ENCODE peak calls at places on chromosomes 16 and 17, in nine cellular contexts. Z is gastrocnemius medialis, K is lower lobe of right lung, M is epithelial cell of esophagus, Y is neural crest cell, T is ascending aorta, B is HFF-Myc, P is cardiac muscle cell, G is body of pancreas. D is an unnamed sample.
A peak's percentile ranks its signal among the peaks of the same experiment; 100 is the strongest.

GRCh38 chr17:43344700-43345099 is 54.1 kb upstream of the ARL4D start:
- DNase-seq in Z (no peak), K (no peak), M (no peak), Y (no peak), T (no peak), B (no peak), P (no peak), G (no peak), D (no peak)

GRCh38 chr17:49646391-49647255 is 31.3 kb downstream of the SPOP start:
- DNase-seq in Z (peak; percentile 90), K (no peak), M (peak; percentile 81), Y (no peak), T (no peak), B (peak; percentile 14), P (no peak), G (no peak), D (no peak)

GRCh38 chr17:41762841-41763240 is 23.7 kb downstream of the JUP start:
- DNase-seq in Z (no peak), K (no peak), M (no peak), Y (no peak), T (no peak), B (no peak), P (no peak), G (no peak), D (no peak)

GRCh38 chr17:10398352-10398751 is 23.4 kb downstream of the MYH8 start:
- DNase-seq in Z (no peak), K (no peak), M (no peak), Y (no peak), T (no peak), B (no peak), P (no peak), G (no peak), D (no peak)

GRCh38 chr17:55527520-55528118 is 16.4 kb upstream of the SMIM36 start:
- DNase-seq in Z (peak; percentile 24), K (no peak), M (peak; percentile 70), Y (peak; percentile 25), T (no peak), B (peak; percentile 33), P (peak; percentile 69), G (peak; percentile 8), D (peak; percentile 42)

GRCh38 chr16:11446566-11447119 is 101.4 kb downstream of the RMI2 start:
- DNase-seq in Z (no peak), K (no peak), M (no peak), Y (no peak), T (no peak), B (no peak), P (no peak), G (no peak), D (no peak)

GRCh38 chr17:57403241-57403640 is 146.9 kb downstream of the MSI2 start:
- DNase-seq in Z (no peak), K (no peak), M (no peak), Y (no peak), T (no peak), B (no peak), P (no peak), G (no peak), D (no peak)

GRCh38 chr17:21033350-21033749 is 9.5 kb downstream of the USP22 start:
- DNase-seq in Z (no peak), K (no peak), M (peak; percentile 26), Y (no peak), T (no peak), B (no peak), P (no peak), G (no peak), D (no peak)

GRCh38 chr16:86668136-86668535 is 89.8 kb downstream of the FOXL1 start:
- DNase-seq in Z (peak; percentile 51), K (no peak), M (peak; percentile 28), Y (no peak), T (no peak), B (no peak), P (peak; percentile 40), G (no peak), D (no peak)

GRCh38 chr16:50260206-50261159 is 5.9 kb upstream of the ADCY7 start:
- DNase-seq in Z (no peak), K (no peak), M (no peak), Y (no peak), T (no peak), B (no peak), P (no peak), G (no peak), D (no peak)

GRCh38 chr17:16002708-16003265 is 3.2 kb downstream of the TTC19 start:
- DNase-seq in Z (no peak), K (no peak), M (no peak), Y (no peak), T (no peak), B (no peak), P (no peak), G (no peak), D (no peak)

GRCh38 chr17:80512233-80512632 is 32.4 kb upstream of the RPTOR start:
- DNase-seq in Z (no peak), K (no peak), M (peak; percentile 29), Y (no peak), T (no peak), B (no peak), P (no peak), G (no peak), D (no peak)

GRCh38 chr16:5382484-5382883 is 284.9 kb upstream of the EEF2KMT start:
- DNase-seq in Z (no peak), K (no peak), M (no peak), Y (no peak), T (no peak), B (no peak), P (no peak), G (no peak), D (no peak)

GRCh38 chr17:62180772-62181171 is 115.7 kb upstream of the MED13 start:
- DNase-seq in Z (no peak), K (no peak), M (no peak), Y (no peak), T (no peak), B (no peak), P (no peak), G (no peak), D (no peak)
- TF ChIP-seq CTCF in Z (no peak), K (no peak), M (no peak), Y (no peak), T (no peak), B (no peak), P (no peak), G (no peak), D (no peak)

DNA sequence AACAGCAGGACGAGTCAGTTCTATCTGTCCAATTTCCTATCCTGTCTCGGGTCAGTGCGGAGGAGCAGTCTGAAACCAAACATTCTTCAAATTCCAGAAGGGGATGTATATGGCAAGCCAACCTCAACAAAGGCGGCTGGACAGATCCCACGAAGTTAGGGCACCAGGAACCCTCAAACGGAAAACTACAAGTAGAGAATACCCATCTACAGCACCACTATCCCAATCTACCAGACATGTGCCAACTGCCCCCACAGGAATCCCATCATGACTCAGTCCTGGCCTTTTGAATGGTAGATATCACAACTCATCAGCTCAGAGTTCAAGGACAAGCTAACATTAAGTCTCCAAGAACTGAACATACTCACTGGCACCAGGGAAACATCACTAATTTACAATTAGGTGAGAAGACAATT is 2.3 kb downstream of the NAT9 start:
- DNase-seq in Z (no peak), K (no peak), M (no peak), Y (no peak), T (no peak), B (no peak), P (no peak), G (no peak), D (no peak)
- TF ChIP-seq CTCF in Z (no peak), K (no peak), M (no peak), Y (no peak), T (no peak), B (no peak), P (no peak), G (no peak), D (no peak)

DNA sequence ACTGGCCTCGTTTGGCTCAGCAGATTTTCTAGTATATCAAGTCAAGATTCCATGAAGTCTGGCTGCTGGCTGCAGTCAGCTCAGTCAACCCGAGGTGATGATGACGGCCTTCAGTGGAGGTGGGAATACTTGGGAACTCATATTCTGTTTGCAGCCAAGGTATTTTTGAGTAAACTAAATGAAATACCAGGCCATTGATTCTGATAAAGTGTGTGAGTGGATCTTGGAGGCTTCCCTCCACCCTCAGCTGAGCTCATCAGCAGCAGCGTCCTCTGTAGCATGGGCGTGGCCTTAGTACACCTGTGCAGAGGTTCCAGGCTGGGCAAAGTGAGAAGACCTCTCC is 22.0 kb upstream of the TACO1 start:
- DNase-seq in Z (no peak), K (no peak), M (no peak), Y (no peak), T (no peak), B (no peak), P (no peak), G (no peak), D (no peak)
- TF ChIP-seq CTCF in Z (no peak), K (no peak), M (no peak), Y (no peak), T (no peak), B (no peak), P (no peak), G (no peak), D (no peak)

GRCh38 chr17:32341857-32342602 is at the start of gene C17orf75:
- DNase-seq in Z (peak; percentile 75), K (peak; percentile 86), M (peak; percentile 85), Y (peak; percentile 58), T (no peak), B (peak; percentile 48), P (peak; percentile 81), G (peak; percentile 85), D (peak; percentile 79)

GRCh38 chr17:32342603-32343325 is 791 bp upstream of the C17orf75 start:
- DNase-seq in Z (no peak), K (no peak), M (no peak), Y (no peak), T (no peak), B (no peak), P (no peak), G (no peak), D (no peak)

GRCh38 chr17:32345953-32346600 is 3.9 kb upstream of the ZNF207 start:
- DNase-seq in Z (no peak), K (no peak), M (no peak), Y (no peak), T (no peak), B (no peak), P (no peak), G (no peak), D (no peak)

GRCh38 chr17:32335647-32336046 is 6.3 kb downstream of the C17orf75 start:
- DNase-seq in Z (no peak), K (no peak), M (peak; percentile 50), Y (no peak), T (no peak), B (peak; percentile 70), P (no peak), G (no peak), D (no peak)

DNA sequence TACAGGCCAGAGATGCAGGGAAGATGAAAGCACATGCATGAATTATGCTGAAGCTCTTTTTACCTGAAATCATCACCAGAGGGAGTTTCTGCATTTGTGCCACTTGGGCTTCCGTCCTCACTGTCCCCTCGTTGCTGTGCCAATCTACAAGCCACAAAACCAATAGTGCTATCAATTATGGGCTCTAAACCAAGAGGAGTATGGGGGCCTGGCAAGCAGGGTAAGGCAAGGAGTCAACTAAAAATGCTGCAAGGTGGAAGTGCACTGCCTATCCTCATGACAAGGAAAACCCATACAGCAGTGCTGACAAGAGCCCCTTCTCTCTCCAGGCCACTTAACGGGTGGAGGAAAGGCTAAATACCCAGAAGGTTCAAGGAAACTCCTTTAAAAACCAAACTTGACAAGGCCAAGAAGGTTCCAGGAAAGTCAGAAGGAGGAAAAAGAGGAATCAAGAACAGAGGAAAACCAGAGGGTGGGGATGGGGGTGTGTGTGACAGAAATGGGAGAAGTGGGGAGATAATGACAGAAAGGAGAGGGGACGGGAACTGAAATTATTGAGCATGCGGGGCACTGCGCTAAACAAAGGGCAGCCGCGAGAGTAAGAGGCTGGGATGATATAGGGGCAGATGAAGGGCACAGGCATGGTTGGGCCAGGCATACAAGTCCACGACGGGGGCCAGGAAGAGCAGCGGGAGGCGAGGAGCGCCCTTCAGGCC is 674 bp downstream of the C17orf75 start:
- DNase-seq in Z (no peak), K (no peak), M (peak; percentile 47), Y (no peak), T (no peak), B (no peak), P (peak; percentile 11), G (peak; percentile 55), D (no peak)
- TF ChIP-seq CTCF in Z (no peak), K (no peak), M (peak; percentile 47), Y (no peak), T (no peak), B (no peak), P (no peak), G (peak; percentile 31), D (no peak)